ENCODE peak calls at places on chromosomes 11 and 22, in six cellular contexts. Z is A549, B is suprapubic skin, F is transverse colon, Q is sigmoid colon, I is H1. H is an unnamed sample.

GRCh38 chr11:19670030-19670761 is 42.4 kb upstream of the NAV2 start:
- DNase-seq in Q (no peak), Z (peak), F (no peak), B (no peak), I (no peak), H (no peak)

GRCh38 chr11:105164226-105164625 is 24.7 kb upstream of the CARD18 start:
- DNase-seq in Z (no peak), F (no peak), B (no peak), I (no peak), Q (no peak), H (no peak)

GRCh38 chr11:17642980-17643379 is 76.4 kb upstream of the MYOD1 start:
- DNase-seq in B (no peak), I (no peak), Q (no peak), F (no peak), Z (no peak), H (peak)

GRCh38 chr11:12631651-12632050 is 42.6 kb upstream of the TEAD1 start:
- DNase-seq in I (no peak), Z (no peak), F (no peak), B (no peak), Q (no peak), H (no peak)

GRCh38 chr11:75078233-75078632 is 18.4 kb downstream of the OR2AT4 start:
- DNase-seq in Q (no peak), B (no peak), I (no peak), F (no peak), Z (peak), H (no peak)

GRCh38 chr11:130439160-130439519 is 9.3 kb upstream of the ADAMTS15 start:
- DNase-seq in F (no peak), B (no peak), I (no peak), Z (no peak), Q (no peak), H (no peak)

GRCh38 chr11:82858556-82859091 is 41.6 kb downstream of the PRCP start:
- DNase-seq in I (no peak), Q (no peak), B (no peak), F (no peak), Z (peak), H (no peak)

GRCh38 chr22:33658775-33659174 is 261.5 kb downstream of the LARGE1 start:
- DNase-seq in F (no peak), Q (peak), Z (no peak), B (peak), I (no peak), H (no peak)

GRCh38 chr11:44213148-44213547 is 96.8 kb downstream of the ALX4 start:
- DNase-seq in I (no peak), F (no peak), Q (no peak), B (no peak), Z (no peak), H (no peak)

GRCh38 chr11:115912484-115912945 is 408.3 kb upstream of the CADM1 start:
- DNase-seq in I (no peak), F (no peak), Q (no peak), Z (no peak), B (no peak), H (peak)

GRCh38 chr11:776459-777287 is 614 bp downstream of the GATD1 start:
- DNase-seq in Z (no peak), F (no peak), B (no peak), Q (peak), I (no peak), H (no peak)

GRCh38 chr11:11218287-11218986 is 134.6 kb downstream of the CSNK2A3 start:
- DNase-seq in I (no peak), B (no peak), Q (no peak), Z (no peak), F (peak), H (no peak)

GRCh38 chr11:70348191-70348590 is 50.1 kb upstream of the CTTN start:
- DNase-seq in F (no peak), Q (no peak), Z (no peak), B (no peak), I (no peak), H (no peak)

GRCh38 chr11:127791844-127792243 is 791.3 kb upstream of the KIRREL3 start:
- DNase-seq in F (no peak), Q (no peak), B (no peak), I (no peak), Z (no peak), H (no peak)

DNA sequence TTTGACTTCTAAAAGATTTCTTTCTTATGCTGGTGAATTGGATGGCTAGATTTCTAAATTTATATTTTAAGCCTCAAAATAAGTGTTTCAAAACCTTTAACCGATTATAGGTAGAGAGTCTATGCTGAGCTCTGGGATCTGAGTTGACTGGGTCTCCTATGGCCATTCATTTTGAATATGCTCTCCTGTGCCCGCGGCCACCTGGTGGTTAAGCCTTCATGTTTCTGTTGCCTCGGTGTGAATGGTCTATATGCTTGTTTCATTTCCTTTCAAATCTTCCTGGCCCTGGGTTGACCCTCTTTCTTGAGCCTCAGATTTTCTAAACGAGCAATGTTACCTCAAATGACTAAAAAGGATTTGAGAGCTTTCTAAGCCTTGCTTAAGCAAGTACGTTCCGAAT is 789.3 kb upstream of the KIRREL3 start:
- DNase-seq in B (no peak), I (no peak), Q (no peak), Z (peak), F (peak), H (no peak)
- TF ChIP-seq CTCF in B (no peak), I (peak), Q (no peak), Z (no peak), F (peak), H (peak)

GRCh38 chr22:36125434-36125833 is 35.1 kb downstream of the APOL3 start:
- DNase-seq in Q (no peak), B (no peak), Z (no peak), F (no peak), I (no peak), H (no peak)

GRCh38 chr22:36125994-36126531 is 34.5 kb downstream of the APOL3 start:
- DNase-seq in Q (no peak), F (no peak), B (no peak), I (no peak), Z (no peak), H (no peak)

GRCh38 chr22:36123673-36124630 is 36.6 kb downstream of the APOL3 start:
- DNase-seq in Z (peak), Q (peak), F (peak), B (peak), I (peak), H (peak)
- TF ChIP-seq EP300 in Z (no peak), Q (no peak), F (peak), B (no peak), I (no peak), H (peak)

GRCh38 chr11:76700177-76701100 is 29.9 kb upstream of the LRRC32 start:
- DNase-seq in B (no peak), I (no peak), Z (peak), F (no peak), Q (no peak), H (no peak)

GRCh38 chr11:76699461-76700091 is 29.0 kb upstream of the LRRC32 start:
- DNase-seq in B (no peak), I (no peak), Q (no peak), Z (no peak), F (no peak), H (no peak)

GRCh38 chr11:76695767-76696166 is 25.2 kb upstream of the LRRC32 start:
- DNase-seq in Z (no peak), I (no peak), Q (no peak), B (no peak), F (no peak), H (no peak)

GRCh38 chr11:76696756-76697155 is 26.2 kb upstream of the LRRC32 start:
- DNase-seq in F (no peak), I (no peak), B (no peak), Z (no peak), Q (no peak), H (no peak)

GRCh38 chr11:76698321-76699043 is 27.9 kb upstream of the LRRC32 start:
- DNase-seq in I (peak), B (no peak), Z (peak), F (no peak), Q (no peak), H (no peak)
- TF ChIP-seq CTCF in I (peak), B (no peak), Z (peak), F (no peak), Q (no peak), H (no peak)

DNA sequence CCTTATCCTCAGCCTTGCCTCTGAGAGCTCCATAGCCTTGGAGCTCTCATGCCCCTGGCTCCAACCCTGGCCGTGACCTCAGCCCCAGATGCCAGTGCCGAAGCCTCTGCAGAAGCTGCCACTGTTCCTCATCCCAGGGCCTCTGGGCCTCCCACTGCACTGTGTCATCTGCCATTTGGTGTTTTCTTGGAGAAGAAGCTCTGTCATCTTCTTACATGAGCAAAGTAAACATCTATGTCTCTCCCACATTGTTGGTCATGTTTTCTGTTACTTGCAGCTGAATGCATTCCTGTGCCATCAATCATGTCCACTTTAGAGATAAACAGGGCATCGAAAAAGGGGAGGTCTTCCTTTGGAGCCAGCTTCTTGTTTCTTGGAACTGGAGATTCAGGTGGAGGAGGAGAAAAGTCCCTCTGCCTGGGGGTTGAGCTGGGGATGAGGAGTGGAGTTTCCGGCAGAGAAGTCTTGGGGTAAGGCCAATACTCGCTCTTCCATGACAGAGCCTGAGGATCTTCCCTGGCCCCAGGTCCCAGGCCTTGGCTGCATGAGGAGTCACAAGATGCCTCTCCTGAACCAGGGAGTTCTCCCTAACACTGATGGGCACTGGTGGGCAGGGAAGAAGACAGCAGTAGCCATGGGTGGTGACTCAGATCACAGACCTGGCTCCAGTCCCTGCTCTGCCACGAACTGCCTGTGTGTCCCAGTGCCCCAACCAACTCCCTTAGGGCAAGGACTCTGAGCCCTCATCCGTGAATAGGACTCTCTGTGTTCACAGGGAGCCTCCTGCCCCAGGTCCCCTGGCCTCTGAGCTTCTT is 45.2 kb upstream of the FTH1 start:
- DNase-seq in Q (no peak), Z (peak), F (no peak), B (no peak), I (no peak), H (no peak)
- TF ChIP-seq EP300 in Q (no peak), Z (peak), F (no peak), B (no peak), I (no peak), H (no peak)

DNA sequence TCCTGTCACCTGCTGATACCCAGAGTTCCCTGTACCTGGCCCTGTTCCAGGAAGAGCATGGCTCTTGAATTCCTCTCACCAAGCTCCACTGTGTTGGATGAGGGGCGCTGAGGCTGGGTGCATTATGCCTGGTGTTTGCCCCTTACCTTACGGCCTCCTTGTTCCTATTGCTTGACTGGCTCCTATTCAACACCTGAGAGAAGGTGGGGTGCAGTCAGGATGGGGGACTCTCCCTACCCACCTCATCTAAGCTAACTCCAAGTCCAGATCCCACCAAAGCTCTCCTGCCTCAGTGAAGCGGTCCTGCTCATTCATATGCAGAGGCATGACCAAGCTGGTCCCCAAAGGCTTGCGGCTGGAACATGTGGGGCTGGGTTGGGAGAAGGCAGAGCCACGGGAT is 35.8 kb upstream of the RIC3 start:
- DNase-seq in F (no peak), B (peak), Z (no peak), Q (no peak), I (no peak), H (no peak)
- TF ChIP-seq CTCF in F (no peak), B (no peak), Z (no peak), Q (no peak), I (no peak), H (no peak)

GRCh38 chr22:36423461-36424404 is 36.0 kb upstream of the MYH9 start:
- DNase-seq in F (no peak), I (no peak), B (no peak), Z (no peak), Q (no peak), H (no peak)
- TF ChIP-seq EP300 in F (no peak), I (no peak), B (no peak), Z (no peak), Q (no peak), H (no peak)